ENCODE peak calls at places on chromosomes 5 and 9, in eight cellular contexts. E is ovary, Z is SK-N-SH, F is Peyer's patch, V is osteoblast, N is kidney, L is epithelial cell of esophagus, C is coronary artery. K is an unnamed sample.
A peak's percentile ranks its signal among the peaks of the same experiment; 100 is the strongest.

GRCh38 chr5:69364414-69364813 is 4.9 kb downstream of the AK6 start:
- DNase-seq in E (no peak), Z (peak; percentile 43), F (no peak), V (peak; percentile 35), N (no peak), L (peak; percentile 24), C (no peak), K (no peak)

GRCh38 chr5:141618030-141618803 is 583 bp downstream of the DIAPH1 start:
- DNase-seq in E (peak; percentile 26), Z (peak; percentile 50), F (peak; percentile 77), V (no peak), N (peak; percentile 90), L (peak; percentile 80), C (peak; percentile 81), K (no peak)

GRCh38 chr9:127032256-127032655 is 90.2 kb downstream of the ANGPTL2 start:
- DNase-seq in E (no peak), Z (no peak), F (no peak), V (no peak), N (no peak), L (no peak), C (no peak), K (no peak)

GRCh38 chr9:115925424-115925823 is 228.2 kb upstream of the PAPPA start:
- DNase-seq in E (no peak), Z (no peak), F (no peak), V (no peak), N (no peak), L (peak; percentile 59), C (no peak), K (no peak)

GRCh38 chr9:116168231-116168630 is 14.6 kb downstream of the PAPPA start:
- DNase-seq in E (no peak), Z (no peak), F (no peak), V (no peak), N (no peak), L (no peak), C (no peak), K (no peak)

GRCh38 chr5:149672701-149673455 is 57.2 kb upstream of the PPARGC1B start:
- DNase-seq in E (no peak), Z (no peak), F (no peak), V (no peak), N (no peak), L (no peak), C (no peak), K (no peak)

GRCh38 chr5:29697786-29698414 is 1495.6 kb upstream of the CDH6 start:
- DNase-seq in E (no peak), Z (peak; percentile 3), F (no peak), V (no peak), N (no peak), L (peak; percentile 5), C (no peak), K (no peak)

GRCh38 chr5:100834519-100834918 is 68.6 kb downstream of the ST8SIA4 start:
- DNase-seq in E (no peak), Z (no peak), F (no peak), V (no peak), N (no peak), L (no peak), C (no peak), K (no peak)

GRCh38 chr5:112276996-112277395 is 142.1 kb downstream of the EPB41L4A start:
- DNase-seq in E (no peak), Z (peak; percentile 30), F (no peak), V (no peak), N (no peak), L (no peak), C (no peak), K (no peak)

GRCh38 chr5:97838214-97838613 is 655.2 kb upstream of the RIOK2 start:
- DNase-seq in E (no peak), Z (no peak), F (no peak), V (peak; percentile 76), N (no peak), L (peak; percentile 89), C (no peak), K (peak; percentile 76)

GRCh38 chr9:131616983-131617604 is 71.8 kb downstream of the PRRT1B start:
- DNase-seq in E (no peak), Z (no peak), F (no peak), V (no peak), N (no peak), L (no peak), C (no peak), K (no peak)

GRCh38 chr5:24817966-24818365 is 173.2 kb upstream of the CDH10 start:
- DNase-seq in E (no peak), Z (no peak), F (no peak), V (no peak), N (no peak), L (no peak), C (no peak), K (no peak)

GRCh38 chr9:132372177-132373095 is 17.6 kb upstream of the SETX start:
- DNase-seq in E (no peak), Z (peak; percentile 58), F (peak; percentile 72), V (no peak), N (no peak), L (peak; percentile 60), C (no peak), K (no peak)

GRCh38 chr9:88968799-88969198 is 22.5 kb upstream of the S1PR3 start:
- DNase-seq in E (no peak), Z (no peak), F (no peak), V (no peak), N (no peak), L (no peak), C (no peak), K (no peak)

GRCh38 chr5:125327676-125328075 is 581.2 kb upstream of the ZNF608 start:
- DNase-seq in E (no peak), Z (no peak), F (no peak), V (no peak), N (no peak), L (no peak), C (no peak), K (no peak)

GRCh38 chr9:96574931-96575351 is 44.7 kb downstream of the CDC14B start:
- DNase-seq in E (no peak), Z (no peak), F (no peak), V (no peak), N (no peak), L (no peak), C (no peak), K (no peak)

GRCh38 chr5:133247881-133248642 is 196.2 kb downstream of the HSPA4 start:
- DNase-seq in E (no peak), Z (peak; percentile 73), F (no peak), V (no peak), N (no peak), L (no peak), C (no peak), K (no peak)
- TF ChIP-seq CTCF in E (no peak), Z (peak; percentile 61), F (no peak), V (peak; percentile 36), N (peak; percentile 46), L (no peak), C (no peak), K (peak; percentile 42)

DNA sequence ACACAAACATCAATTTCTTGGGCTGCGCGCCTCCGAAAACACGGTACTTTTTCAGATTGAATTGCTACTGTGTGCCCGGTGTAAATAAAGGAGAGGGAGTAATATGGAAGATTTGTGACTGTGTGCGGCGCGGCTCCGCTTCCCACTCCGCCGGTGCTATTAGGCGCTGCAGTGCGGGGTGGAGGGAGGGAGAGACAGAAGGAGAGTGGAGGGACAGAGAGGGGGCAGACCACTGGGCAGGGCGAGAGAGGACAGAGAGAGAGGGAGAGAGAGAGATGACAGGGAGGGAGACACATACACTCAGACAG is 24.8 kb upstream of the RNU6ATAC start:
- DNase-seq in E (peak; percentile 21), Z (peak; percentile 36), F (no peak), V (peak; percentile 66), N (peak; percentile 35), L (no peak), C (no peak), K (no peak)
- TF ChIP-seq CTCF in E (no peak), Z (no peak), F (no peak), V (no peak), N (no peak), L (no peak), C (no peak), K (no peak)

GRCh38 chr9:98708933-98709911 is at the start of gene GABBR2:
- DNase-seq in E (no peak), Z (peak; percentile 62), F (no peak), V (peak; percentile 82), N (no peak), L (no peak), C (no peak), K (no peak)
- TF ChIP-seq CTCF in E (no peak), Z (no peak), F (no peak), V (no peak), N (no peak), L (no peak), C (no peak), K (no peak)

DNA sequence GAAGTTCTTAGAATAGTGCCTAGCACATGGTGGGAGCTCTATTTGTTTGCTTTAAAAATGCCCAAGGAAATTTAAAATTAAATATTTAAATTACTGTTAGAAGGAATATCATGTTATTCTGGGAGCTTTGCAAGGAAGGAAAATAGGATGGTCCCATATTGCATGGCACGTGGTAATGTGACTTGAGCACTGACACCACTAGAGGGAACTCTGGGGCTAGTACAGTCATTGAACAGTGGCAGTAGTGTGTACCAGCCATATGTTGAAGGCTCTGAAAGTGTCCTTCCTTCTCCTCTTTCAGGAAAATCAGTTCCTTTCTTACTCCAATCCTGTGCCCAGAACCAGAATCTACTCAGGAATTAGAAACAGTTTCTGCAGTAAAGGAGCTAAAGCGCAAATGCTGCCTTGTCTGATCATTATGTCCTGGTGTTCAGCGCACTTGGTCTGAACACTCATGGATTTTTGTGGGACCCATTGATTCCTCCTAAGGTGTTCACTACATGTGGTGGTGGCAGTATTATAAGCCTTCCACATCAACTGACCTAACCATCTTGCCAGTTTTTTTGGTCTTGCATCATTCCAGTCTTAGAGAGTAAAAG is 54.1 kb downstream of the GDA start:
- DNase-seq in E (no peak), Z (peak; percentile 31), F (no peak), V (peak; percentile 54), N (no peak), L (peak; percentile 66), C (no peak), K (no peak)
- TF ChIP-seq CTCF in E (no peak), Z (peak; percentile 56), F (no peak), V (peak; percentile 56), N (peak; percentile 54), L (peak; percentile 83), C (no peak), K (peak; percentile 51)

K was measured in AG09319.